ENCODE peak calls at places on chromosomes 4 and X, in ten cellular contexts. P is MCF 10A, W is GM13977, R is omental fat pad, Q is AG10803, T is dorsolateral prefrontal cortex, D is lower lobe of right lung, J is thoracic aorta, I is lung, O is coronary artery. H is an unnamed sample.

GRCh38 chr4:94486372-94486801 is 34.6 kb downstream of the PDLIM5 start:
- DNase-seq in P (peak), W (no peak), R (no peak), Q (no peak), T (no peak), D (no peak), J (no peak), I (peak), O (no peak), H (peak)

GRCh38 chr4:103410401-103410800 is 212.3 kb upstream of the CENPE start:
- DNase-seq in P (no peak), W (no peak), R (no peak), Q (no peak), T (no peak), D (no peak), J (no peak), I (no peak), O (no peak), H (no peak)

GRCh38 chr4:139603576-139604387 is 47.8 kb upstream of the SETD7 start:
- DNase-seq in P (peak), W (peak), R (no peak), Q (peak), T (no peak), D (no peak), J (no peak), I (peak), O (no peak), H (peak)

GRCh38 chrX:151722241-151722846 is 6.5 kb downstream of the FATE1 start:
- DNase-seq in P (no peak), W (no peak), R (no peak), Q (peak), T (no peak), D (no peak), J (no peak), I (no peak), O (no peak), H (peak)

GRCh38 chrX:68684291-68684918 is 36.9 kb downstream of the STARD8 start:
- DNase-seq in P (no peak), W (no peak), R (no peak), Q (no peak), T (no peak), D (peak), J (no peak), I (no peak), O (no peak), H (no peak)

GRCh38 chrX:9724711-9725110 is 40.9 kb downstream of the GPR143 start:
- DNase-seq in P (peak), W (no peak), R (no peak), Q (peak), T (no peak), D (no peak), J (no peak), I (no peak), O (no peak), H (no peak)

GRCh38 chr4:9962611-9963314 is 58.5 kb downstream of the SLC2A9 start:
- DNase-seq in P (no peak), W (no peak), R (no peak), Q (no peak), T (no peak), D (no peak), J (no peak), I (no peak), O (no peak), H (no peak)

GRCh38 chrX:110415440-110416167 is 57.0 kb downstream of the RTL9 start:
- DNase-seq in P (no peak), W (no peak), R (no peak), Q (no peak), T (no peak), D (no peak), J (no peak), I (no peak), O (peak), H (no peak)

GRCh38 chr4:15018389-15018788 is 16.1 kb downstream of the CPEB2 start:
- DNase-seq in P (no peak), W (no peak), R (no peak), Q (no peak), T (no peak), D (no peak), J (no peak), I (no peak), O (no peak), H (no peak)

GRCh38 chrX:1453951-1454785 is 1.5 kb upstream of the ASMTL start:
- DNase-seq in P (peak), W (peak), R (peak), Q (peak), T (peak), D (peak), J (peak), I (peak), O (peak), H (peak)

GRCh38 chr4:7075962-7076693 is 8.3 kb upstream of the GRPEL1 start:
- DNase-seq in P (no peak), W (no peak), R (no peak), Q (peak), T (no peak), D (no peak), J (no peak), I (no peak), O (no peak), H (no peak)

GRCh38 chr4:128386761-128387599 is 99.4 kb upstream of the PGRMC2 start:
- DNase-seq in P (peak), W (no peak), R (peak), Q (peak), T (peak), D (peak), J (peak), I (peak), O (peak), H (peak)

GRCh38 chrX:47447607-47448006 is 35.4 kb downstream of the ZNF41 start:
- DNase-seq in P (no peak), W (no peak), R (no peak), Q (no peak), T (no peak), D (no peak), J (no peak), I (no peak), O (no peak), H (no peak)

GRCh38 chrX:102863735-102864134 is 73.3 kb upstream of the RAB40AL start:
- DNase-seq in P (peak), W (peak), R (peak), Q (peak), T (peak), D (peak), J (peak), I (peak), O (no peak), H (peak)

GRCh38 chr4:38071801-38072567 is 111.8 kb downstream of the PTTG2 start:
- DNase-seq in P (peak), W (peak), R (no peak), Q (peak), T (no peak), D (peak), J (no peak), I (no peak), O (no peak), H (no peak)

GRCh38 chr4:139514382-139515059 is 41.5 kb downstream of the SETD7 start:
- DNase-seq in P (no peak), W (no peak), R (no peak), Q (no peak), T (no peak), D (no peak), J (no peak), I (no peak), O (no peak), H (no peak)

GRCh38 chr4:175639346-175639745 is 172.7 kb downstream of the GPM6A start:
- DNase-seq in P (peak), W (no peak), R (no peak), Q (no peak), T (no peak), D (no peak), J (no peak), I (no peak), O (no peak), H (no peak)

GRCh38 chr4:80878218-80878617 is 152.3 kb upstream of the BMP3 start:
- DNase-seq in P (no peak), W (no peak), R (no peak), Q (no peak), T (no peak), D (no peak), J (no peak), I (no peak), O (no peak), H (no peak)

GRCh38 chr4:84913176-84913575 is 53.3 kb downstream of the WDFY3 start:
- DNase-seq in P (no peak), W (no peak), R (no peak), Q (peak), T (no peak), D (no peak), J (no peak), I (no peak), O (no peak), H (no peak)

GRCh38 chr4:180618396-180618795 is 1624.8 kb upstream of the TENM3 start:
- DNase-seq in P (no peak), W (no peak), R (no peak), Q (no peak), T (no peak), D (no peak), J (no peak), I (no peak), O (no peak), H (no peak)

GRCh38 chr4:56821394-56822263 is at the start of gene SPINK2:
- DNase-seq in P (no peak), W (peak), R (no peak), Q (no peak), T (no peak), D (peak), J (no peak), I (peak), O (no peak), H (peak)

GRCh38 chrX:116114999-116115398 is 55.5 kb upstream of the AGTR2 start:
- DNase-seq in P (no peak), W (no peak), R (no peak), Q (no peak), T (no peak), D (no peak), J (no peak), I (no peak), O (no peak), H (no peak)

GRCh38 chr4:2862528-2862927 is 18.9 kb downstream of the ADD1 start:
- DNase-seq in P (peak), W (no peak), R (no peak), Q (peak), T (no peak), D (no peak), J (no peak), I (no peak), O (no peak), H (peak)

GRCh38 chr4:1168291-1169031 is 3.9 kb downstream of the SPON2 start:
- DNase-seq in P (no peak), W (no peak), R (no peak), Q (no peak), T (no peak), D (peak), J (no peak), I (no peak), O (no peak), H (no peak)

DNA sequence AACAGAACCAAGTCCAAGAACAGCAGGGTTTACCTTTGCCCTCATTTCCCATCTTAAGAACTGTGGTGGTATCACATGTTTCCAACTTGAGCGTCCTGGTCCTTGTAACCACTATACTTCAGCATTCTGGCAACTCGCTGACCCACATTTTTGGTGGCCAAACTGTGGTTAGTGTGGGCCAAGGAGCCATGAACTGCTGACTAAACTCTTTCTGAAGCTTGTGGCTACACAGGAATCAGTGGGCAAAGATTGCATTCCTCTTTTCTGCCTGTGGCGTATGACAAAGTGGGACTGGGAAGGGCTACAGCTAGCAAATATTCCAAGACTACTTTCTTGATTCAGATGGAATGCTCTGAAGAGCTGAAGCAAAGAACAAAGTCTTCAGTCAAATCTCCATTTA is 106.3 kb upstream of the MID1 start:
- DNase-seq in P (no peak), W (no peak), R (no peak), Q (peak), T (no peak), D (no peak), J (no peak), I (no peak), O (no peak), H (no peak)
- TF ChIP-seq CTCF in P (no peak), W (no peak), R (no peak), Q (no peak), T (no peak), D (no peak), J (no peak), I (no peak), O (no peak), H (no peak)

GRCh38 chrX:46016296-46016695 is 528.9 kb downstream of the ZNF674 start:
- DNase-seq in P (no peak), W (no peak), R (no peak), Q (no peak), T (no peak), D (no peak), J (no peak), I (no peak), O (no peak), H (no peak)
- TF ChIP-seq CTCF in P (no peak), W (no peak), R (no peak), Q (no peak), T (no peak), D (no peak), J (no peak), I (no peak), O (no peak), H (no peak)

DNA sequence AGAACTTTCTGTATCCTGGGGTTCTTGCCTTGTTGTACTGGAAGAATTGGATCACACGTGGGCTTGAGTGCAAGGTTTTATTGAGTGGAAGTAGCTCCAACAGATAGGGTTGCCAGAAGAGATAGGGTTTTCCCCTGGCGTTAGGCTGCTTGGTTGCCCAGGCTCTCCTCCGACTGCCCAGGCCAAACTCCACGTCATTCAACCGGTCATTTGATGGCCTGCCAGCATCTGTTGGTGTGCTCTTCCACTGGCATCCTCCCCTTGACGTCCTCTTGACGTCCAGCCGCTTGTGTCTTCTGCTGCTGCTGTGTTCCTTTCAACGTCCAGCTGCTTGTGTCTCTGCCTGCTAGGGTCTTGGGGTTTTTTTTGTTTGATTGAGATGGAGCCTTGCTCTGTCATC is 340.3 kb upstream of the ZCCHC13 start:
- DNase-seq in P (no peak), W (no peak), R (no peak), Q (no peak), T (no peak), D (no peak), J (no peak), I (no peak), O (no peak), H (no peak)
- TF ChIP-seq CTCF in P (no peak), W (no peak), R (no peak), Q (no peak), T (no peak), D (no peak), J (no peak), I (no peak), O (no peak), H (no peak)

DNA sequence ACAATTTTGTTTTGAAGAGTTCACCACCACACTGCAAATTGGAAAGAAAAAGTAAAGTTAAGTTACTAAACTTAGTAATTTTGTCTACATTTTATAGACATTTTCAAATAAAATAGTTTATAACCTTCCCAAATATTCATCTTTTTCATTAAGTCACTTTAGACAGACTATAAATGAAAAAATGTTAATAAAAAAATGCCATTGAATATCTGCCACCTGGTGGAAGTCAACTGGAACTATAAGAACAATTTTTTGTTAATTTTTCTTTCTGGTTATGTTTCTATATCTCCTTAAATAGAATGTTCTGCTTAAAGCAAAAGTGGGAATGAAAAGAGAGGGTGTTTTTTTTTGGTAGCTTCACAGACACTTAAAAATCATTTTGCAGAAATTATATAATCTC is 534.4 kb upstream of the PCDH10 start:
- DNase-seq in P (peak), W (no peak), R (no peak), Q (no peak), T (no peak), D (no peak), J (no peak), I (no peak), O (no peak), H (no peak)
- TF ChIP-seq CTCF in P (peak), W (no peak), R (no peak), Q (peak), T (peak), D (no peak), J (no peak), I (no peak), O (no peak), H (no peak)

GRCh38 chrX:129262912-129263311 is 260.4 kb downstream of the SMARCA1 start:
- DNase-seq in P (no peak), W (no peak), R (no peak), Q (no peak), T (no peak), D (no peak), J (no peak), I (no peak), O (no peak), H (no peak)
- TF ChIP-seq CTCF in P (no peak), W (no peak), R (no peak), Q (no peak), T (no peak), D (no peak), J (no peak), I (no peak), O (no peak), H (no peak)

GRCh38 chr4:138218976-138219375 is 23.2 kb downstream of the SLC7A11 start:
- DNase-seq in P (no peak), W (no peak), R (no peak), Q (no peak), T (no peak), D (no peak), J (no peak), I (no peak), O (no peak), H (no peak)

GRCh38 chr4:138223191-138223910 is 18.8 kb downstream of the SLC7A11 start:
- DNase-seq in P (no peak), W (no peak), R (no peak), Q (no peak), T (no peak), D (no peak), J (no peak), I (no peak), O (no peak), H (no peak)

GRCh38 chr4:138225477-138225876 is 16.7 kb downstream of the SLC7A11 start:
- DNase-seq in P (no peak), W (no peak), R (no peak), Q (peak), T (no peak), D (no peak), J (no peak), I (no peak), O (no peak), H (no peak)

GRCh38 chr4:138224614-138225013 is 17.5 kb downstream of the SLC7A11 start:
- DNase-seq in P (no peak), W (no peak), R (no peak), Q (no peak), T (no peak), D (no peak), J (no peak), I (no peak), O (no peak), H (no peak)

DNA sequence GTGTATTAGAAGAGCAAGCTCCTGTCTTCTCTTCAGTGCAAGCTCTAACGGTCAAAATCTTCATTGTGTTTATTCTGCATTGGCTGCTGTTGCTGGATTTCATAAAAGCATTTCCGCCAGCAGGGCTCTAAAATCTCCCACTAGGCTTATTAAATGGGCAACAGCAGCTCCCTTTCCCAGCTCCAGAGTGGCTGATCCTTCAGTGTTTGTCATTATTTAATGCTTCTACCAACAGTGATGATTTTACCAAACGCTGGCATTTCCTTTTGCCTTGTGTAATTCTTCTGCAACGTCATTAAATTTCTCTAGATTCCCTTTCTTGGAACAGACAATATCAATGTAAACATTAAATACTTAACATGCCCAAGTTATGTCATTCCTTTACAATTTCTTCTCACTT is 20.1 kb downstream of the SLC7A11 start:
- DNase-seq in P (peak), W (no peak), R (no peak), Q (peak), T (no peak), D (no peak), J (no peak), I (no peak), O (no peak), H (no peak)
- TF ChIP-seq CTCF in P (no peak), W (no peak), R (no peak), Q (peak), T (no peak), D (no peak), J (no peak), I (no peak), O (no peak), H (no peak)

GRCh38 chrX:108811891-108812290 is 75.5 kb upstream of the IRS4 start:
- DNase-seq in P (no peak), W (no peak), R (no peak), Q (no peak), T (no peak), D (no peak), J (no peak), I (no peak), O (no peak), H (no peak)
- TF ChIP-seq CTCF in P (no peak), W (peak), R (no peak), Q (no peak), T (no peak), D (no peak), J (no peak), I (no peak), O (no peak), H (no peak)

GRCh38 chr4:148999924-149000323 is 557.7 kb upstream of the NR3C2 start:
- DNase-seq in P (no peak), W (no peak), R (no peak), Q (no peak), T (no peak), D (no peak), J (no peak), I (no peak), O (no peak), H (no peak)

DNA sequence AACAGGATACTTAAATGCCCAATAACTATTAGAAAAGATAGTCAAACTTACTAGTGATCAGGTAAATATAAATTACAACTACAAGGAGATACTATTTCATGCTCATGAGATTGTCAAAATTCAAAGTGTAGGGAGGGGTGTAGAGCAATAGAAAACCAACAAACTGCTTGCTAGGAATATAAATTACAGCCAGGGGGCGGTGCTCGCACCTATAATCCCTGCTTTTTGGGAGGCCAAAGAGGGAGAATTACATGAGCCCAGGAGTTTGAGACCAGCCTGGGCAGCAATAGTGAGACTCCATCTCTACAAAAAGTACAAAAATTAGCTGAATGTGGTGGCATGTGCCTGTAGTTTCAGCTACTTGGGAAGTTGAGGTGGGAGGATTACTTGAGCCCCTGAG is 556.5 kb upstream of the NR3C2 start:
- DNase-seq in P (peak), W (no peak), R (no peak), Q (peak), T (no peak), D (no peak), J (no peak), I (no peak), O (no peak), H (peak)
- TF ChIP-seq CTCF in P (peak), W (peak), R (no peak), Q (peak), T (no peak), D (no peak), J (no peak), I (no peak), O (no peak), H (no peak)

GRCh38 chrX:17355976-17356375 is 19.0 kb upstream of the NHS start:
- DNase-seq in P (no peak), W (no peak), R (no peak), Q (no peak), T (no peak), D (no peak), J (no peak), I (no peak), O (no peak), H (no peak)
- TF ChIP-seq CTCF in P (no peak), W (no peak), R (no peak), Q (no peak), T (no peak), D (no peak), J (no peak), I (no peak), O (no peak), H (no peak)

GRCh38 chr4:8819019-8819418 is 52.6 kb downstream of the HMX1 start:
- DNase-seq in P (no peak), W (no peak), R (no peak), Q (no peak), T (no peak), D (peak), J (no peak), I (no peak), O (no peak), H (no peak)
- TF ChIP-seq CTCF in P (no peak), W (no peak), R (no peak), Q (no peak), T (no peak), D (no peak), J (no peak), I (no peak), O (no peak), H (no peak)